ENCODE peak calls at places on chromosomes 5 and 9, in ten cellular contexts. J, E, I, X, V, B, Y, M, A and O are unnamed samples.

GRCh38 chr5:84373506-84373905 is 11.2 kb downstream of the EDIL3 start:
- DNase-seq in J (no peak), E (no peak), I (no peak), X (no peak), V (no peak), B (no peak), Y (no peak), M (no peak), A (no peak), O (no peak)

GRCh38 chr9:124812401-124813016 is 35.6 kb downstream of the OLFML2A start:
- DNase-seq in J (peak; percentile 65), E (no peak), I (no peak), X (peak; percentile 23), V (peak; percentile 60), B (no peak), Y (no peak), M (no peak), A (peak; percentile 72), O (peak; percentile 99)

GRCh38 chr5:45408067-45408466 is 288.1 kb downstream of the HCN1 start:
- DNase-seq in J (no peak), E (no peak), I (no peak), X (no peak), V (no peak), B (no peak), Y (no peak), M (no peak), A (no peak), O (no peak)

GRCh38 chr5:52668544-52669185 is 119.1 kb upstream of the ITGA1 start:
- DNase-seq in J (no peak), E (no peak), I (no peak), X (no peak), V (no peak), B (no peak), Y (no peak), M (no peak), A (no peak), O (no peak)

GRCh38 chr9:104027295-104027694 is 66.8 kb upstream of the SMC2 start:
- DNase-seq in J (no peak), E (no peak), I (no peak), X (peak; percentile 10), V (no peak), B (no peak), Y (no peak), M (no peak), A (no peak), O (no peak)

GRCh38 chr9:137278061-137278912 is 761 bp downstream of the TOR4A start:
- DNase-seq in J (no peak), E (no peak), I (no peak), X (no peak), V (no peak), B (no peak), Y (no peak), M (no peak), A (no peak), O (no peak)

GRCh38 chr9:77944556-77945261 is 86.9 kb downstream of the GNAQ start:
- DNase-seq in J (peak; percentile 23), E (no peak), I (no peak), X (peak; percentile 85), V (peak; percentile 31), B (no peak), Y (peak; percentile 57), M (no peak), A (no peak), O (no peak)

GRCh38 chr9:90815183-90815943 is 13.7 kb downstream of the SYK start:
- DNase-seq in J (no peak), E (no peak), I (no peak), X (peak; percentile 90), V (no peak), B (no peak), Y (peak; percentile 66), M (peak; percentile 69), A (no peak), O (no peak)

GRCh38 chr5:140916325-140916724 is 9.8 kb upstream of the PCDHAC1 start:
- DNase-seq in J (no peak), E (no peak), I (no peak), X (no peak), V (no peak), B (no peak), Y (no peak), M (no peak), A (no peak), O (no peak)

GRCh38 chr5:142281966-142282365 is 42.9 kb downstream of the SPRY4 start:
- DNase-seq in J (no peak), E (no peak), I (no peak), X (no peak), V (no peak), B (no peak), Y (no peak), M (no peak), A (no peak), O (no peak)

GRCh38 chr5:123819818-123820217 is 307.8 kb downstream of the CSNK1G3 start:
- DNase-seq in J (no peak), E (no peak), I (no peak), X (no peak), V (no peak), B (no peak), Y (no peak), M (no peak), A (peak; percentile 89), O (no peak)

GRCh38 chr9:71245651-71246050 is 124.2 kb upstream of the TRPM3 start:
- DNase-seq in J (no peak), E (no peak), I (no peak), X (no peak), V (no peak), B (no peak), Y (no peak), M (no peak), A (no peak), O (no peak)

GRCh38 chr9:4762889-4763521 is 22.0 kb upstream of the AK3 start:
- DNase-seq in J (no peak), E (no peak), I (no peak), X (peak; percentile 21), V (peak; percentile 65), B (no peak), Y (peak; percentile 46), M (no peak), A (no peak), O (no peak)

GRCh38 chr5:115657883-115658233 is 32.0 kb upstream of the TMED7 start:
- DNase-seq in J (no peak), E (no peak), I (no peak), X (no peak), V (no peak), B (no peak), Y (no peak), M (no peak), A (peak; percentile 70), O (peak; percentile 76)

GRCh38 chr9:121233906-121234901 is 32.5 kb upstream of the RAB14 start:
- DNase-seq in J (no peak), E (no peak), I (no peak), X (peak; percentile 51), V (no peak), B (no peak), Y (no peak), M (no peak), A (no peak), O (peak; percentile 56)

GRCh38 chr5:41252036-41252435 is 38.7 kb upstream of the C6 start:
- DNase-seq in J (no peak), E (no peak), I (no peak), X (no peak), V (no peak), B (no peak), Y (no peak), M (no peak), A (no peak), O (peak; percentile 26)

GRCh38 chr5:172502969-172503368 is 48.6 kb upstream of the SH3PXD2B start:
- DNase-seq in J (peak; percentile 27), E (no peak), I (no peak), X (no peak), V (peak; percentile 72), B (no peak), Y (peak; percentile 56), M (no peak), A (no peak), O (no peak)

GRCh38 chr9:15725953-15726352 is 173.1 kb downstream of the CCDC171 start:
- DNase-seq in J (no peak), E (no peak), I (no peak), X (no peak), V (no peak), B (no peak), Y (no peak), M (no peak), A (no peak), O (no peak)

GRCh38 chr5:42057254-42057690 is 132.2 kb downstream of the FBXO4 start:
- DNase-seq in J (peak; percentile 68), E (peak; percentile 12), I (no peak), X (peak; percentile 72), V (peak; percentile 71), B (peak; percentile 8), Y (peak; percentile 69), M (peak; percentile 35), A (no peak), O (peak; percentile 12)

GRCh38 chr5:125654392-125654791 is 768.8 kb upstream of the GRAMD2B start:
- DNase-seq in J (no peak), E (no peak), I (no peak), X (no peak), V (no peak), B (no peak), Y (no peak), M (no peak), A (no peak), O (no peak)

GRCh38 chr9:136179761-136180160 is 25.2 kb downstream of the LHX3 start:
- DNase-seq in J (no peak), E (no peak), I (no peak), X (no peak), V (no peak), B (no peak), Y (no peak), M (no peak), A (no peak), O (no peak)

GRCh38 chr5:148229840-148230239 is 8.5 kb upstream of the MARCOL start:
- DNase-seq in J (no peak), E (no peak), I (no peak), X (no peak), V (no peak), B (no peak), Y (no peak), M (no peak), A (no peak), O (no peak)

GRCh38 chr5:156479864-156480263 is 152.9 kb downstream of the SGCD start:
- DNase-seq in J (no peak), E (no peak), I (no peak), X (no peak), V (no peak), B (no peak), Y (no peak), M (no peak), A (no peak), O (peak; percentile 62)

GRCh38 chr5:158463971-158464370 is 605.0 kb upstream of the CLINT1 start:
- DNase-seq in J (no peak), E (no peak), I (no peak), X (no peak), V (no peak), B (no peak), Y (no peak), M (no peak), A (no peak), O (peak; percentile 35)

GRCh38 chr5:97182571-97183099 is 412 bp downstream of the RIOK2 start:
- DNase-seq in J (no peak), E (no peak), I (no peak), X (no peak), V (no peak), B (no peak), Y (no peak), M (no peak), A (no peak), O (no peak)

GRCh38 chr9:127805620-127806019 is 2.9 kb downstream of the FPGS start:
- DNase-seq in J (peak; percentile 61), E (no peak), I (no peak), X (peak; percentile 58), V (peak; percentile 60), B (no peak), Y (peak; percentile 35), M (no peak), A (no peak), O (no peak)

GRCh38 chr9:7788772-7789171 is 10.8 kb downstream of the DMAC1 start:
- DNase-seq in J (no peak), E (no peak), I (no peak), X (no peak), V (no peak), B (no peak), Y (no peak), M (no peak), A (no peak), O (no peak)

GRCh38 chr9:34510506-34511159 is 12.2 kb downstream of the ENHO start:
- DNase-seq in J (no peak), E (no peak), I (no peak), X (no peak), V (no peak), B (no peak), Y (peak; percentile 57), M (no peak), A (no peak), O (no peak)